ENCODE peak calls at places on chromosomes 5 and 9, in five cellular contexts. One of them, this sample, is unnamed.

GRCh38 chr9:76803083-76803482 is 38.8 kb downstream of the PCA3 start:
- DNase-seq in H9: no peak
- DNase-seq in mesenchymal stem cell: no peak
- DNase-seq in mesendoderm: peak; percentile 95
- DNase-seq in H1: no peak
- DNase-seq in this sample: no peak

GRCh38 chr9:122379340-122379739 is 8.5 kb downstream of the PTGS1 start:
- DNase-seq in H9: no peak
- DNase-seq in mesenchymal stem cell: no peak
- DNase-seq in mesendoderm: no peak
- DNase-seq in H1: no peak
- DNase-seq in this sample: no peak

GRCh38 chr5:158619083-158619788 is 480.5 kb downstream of the EBF1 start:
- DNase-seq in H9: no peak
- DNase-seq in mesenchymal stem cell: no peak
- DNase-seq in mesendoderm: no peak
- DNase-seq in H1: no peak
- DNase-seq in this sample: no peak

GRCh38 chr5:174920906-174921550 is 196.6 kb downstream of the MSX2 start:
- DNase-seq in H9: peak; percentile 80
- DNase-seq in mesenchymal stem cell: no peak
- DNase-seq in mesendoderm: no peak
- DNase-seq in H1: peak; percentile 17
- DNase-seq in this sample: no peak

GRCh38 chr5:83972236-83972635 is 251.6 kb upstream of the HAPLN1 start:
- DNase-seq in H9: no peak
- DNase-seq in mesenchymal stem cell: peak; percentile 83
- DNase-seq in mesendoderm: peak; percentile 17
- DNase-seq in H1: no peak
- DNase-seq in this sample: peak; percentile 58

GRCh38 chr9:116417464-116417863 is 263.9 kb downstream of the PAPPA start:
- DNase-seq in H9: no peak
- DNase-seq in mesenchymal stem cell: no peak
- DNase-seq in mesendoderm: no peak
- DNase-seq in H1: no peak
- DNase-seq in this sample: no peak

GRCh38 chr9:106932675-106933074 is 69.7 kb downstream of the ZNF462 start:
- DNase-seq in H9: no peak
- DNase-seq in mesenchymal stem cell: no peak
- DNase-seq in mesendoderm: no peak
- DNase-seq in H1: no peak
- DNase-seq in this sample: no peak

GRCh38 chr5:125704888-125705287 is 718.3 kb upstream of the GRAMD2B start:
- DNase-seq in H9: no peak
- DNase-seq in mesenchymal stem cell: no peak
- DNase-seq in mesendoderm: no peak
- DNase-seq in H1: no peak
- DNase-seq in this sample: no peak

GRCh38 chr5:123036391-123037103 is at the start of gene PPIC:
- DNase-seq in H9: peak; percentile 86
- DNase-seq in mesenchymal stem cell: peak; percentile 82
- DNase-seq in mesendoderm: peak; percentile 86
- DNase-seq in H1: peak; percentile 36
- DNase-seq in this sample: peak; percentile 71

GRCh38 chr5:150503977-150504620 is 3.8 kb upstream of the NDST1 start:
- DNase-seq in H9: no peak
- DNase-seq in mesenchymal stem cell: no peak
- DNase-seq in mesendoderm: no peak
- DNase-seq in H1: no peak
- DNase-seq in this sample: no peak

GRCh38 chr5:35442916-35443639 is 174.6 kb upstream of the SPEF2 start:
- DNase-seq in H9: no peak
- DNase-seq in mesenchymal stem cell: peak; percentile 49
- DNase-seq in mesendoderm: peak; percentile 46
- DNase-seq in H1: no peak
- DNase-seq in this sample: no peak

GRCh38 chr5:110768138-110768845 is 29.5 kb downstream of the SLC25A46 start:
- DNase-seq in H9: no peak
- DNase-seq in mesenchymal stem cell: no peak
- DNase-seq in mesendoderm: peak; percentile 3
- DNase-seq in H1: no peak
- DNase-seq in this sample: peak; percentile 77

GRCh38 chr5:78649220-78649700 is 688 bp upstream of the LHFPL2 start:
- DNase-seq in H9: no peak
- DNase-seq in mesenchymal stem cell: peak; percentile 33
- DNase-seq in mesendoderm: peak; percentile 64
- DNase-seq in H1: no peak
- DNase-seq in this sample: no peak

GRCh38 chr5:173885481-173886010 is 2.6 kb upstream of the CPEB4 start:
- DNase-seq in H9: no peak
- DNase-seq in mesenchymal stem cell: no peak
- DNase-seq in mesendoderm: peak; percentile 55
- DNase-seq in H1: no peak
- DNase-seq in this sample: no peak

GRCh38 chr9:89714316-89714715 is 109.5 kb downstream of the GADD45G start:
- DNase-seq in H9: no peak
- DNase-seq in mesenchymal stem cell: peak; percentile 61
- DNase-seq in mesendoderm: no peak
- DNase-seq in H1: no peak
- DNase-seq in this sample: no peak

GRCh38 chr9:127928232-127929043 is 2.1 kb downstream of the PIP5KL1 start:
- DNase-seq in H9: peak; percentile 55
- DNase-seq in mesenchymal stem cell: no peak
- DNase-seq in mesendoderm: no peak
- DNase-seq in H1: no peak
- DNase-seq in this sample: no peak

GRCh38 chr5:141510850-141511718 is 22.2 kb downstream of the PCDHGC5 start:
- DNase-seq in H9: no peak
- DNase-seq in mesenchymal stem cell: no peak
- DNase-seq in mesendoderm: no peak
- DNase-seq in H1: no peak
- DNase-seq in this sample: no peak
- H3K79me1 ChIP-seq in H9: no peaks in the 10 kb centered on the region
- H3K79me1 ChIP-seq in mesenchymal stem cell: peaks cover 10% of the 10 kb centered on the region
- H3K79me1 ChIP-seq in mesendoderm: no peaks in the 10 kb centered on the region
- H3K79me1 ChIP-seq in H1: no peaks in the 10 kb centered on the region
- H3K79me1 ChIP-seq in this sample: peaks cover 49% of the 10 kb centered on the region

GRCh38 chr5:154523104-154523503 is 45.1 kb upstream of the HAND1 start:
- DNase-seq in H9: no peak
- DNase-seq in mesenchymal stem cell: no peak
- DNase-seq in mesendoderm: no peak
- DNase-seq in H1: no peak
- DNase-seq in this sample: no peak

GRCh38 chr5:154519375-154519774 is 41.3 kb upstream of the HAND1 start:
- DNase-seq in H9: no peak
- DNase-seq in mesenchymal stem cell: peak; percentile 29
- DNase-seq in mesendoderm: no peak
- DNase-seq in H1: no peak
- DNase-seq in this sample: peak; percentile 31

GRCh38 chr5:154521756-154522155 is 43.7 kb upstream of the HAND1 start:
- DNase-seq in H9: no peak
- DNase-seq in mesenchymal stem cell: no peak
- DNase-seq in mesendoderm: peak; percentile 91
- DNase-seq in H1: no peak
- DNase-seq in this sample: no peak

GRCh38 chr5:154522284-154522683 is 44.3 kb upstream of the HAND1 start:
- DNase-seq in H9: no peak
- DNase-seq in mesenchymal stem cell: no peak
- DNase-seq in mesendoderm: no peak
- DNase-seq in H1: no peak
- DNase-seq in this sample: no peak

GRCh38 chr5:154520861-154521453 is 42.9 kb upstream of the HAND1 start:
- DNase-seq in H9: peak; percentile 94
- DNase-seq in mesenchymal stem cell: peak; percentile 25
- DNase-seq in mesendoderm: peak; percentile 98
- DNase-seq in H1: peak; percentile 82
- DNase-seq in this sample: no peak
- H3K79me1 ChIP-seq in H9: no peaks in the 10 kb centered on the region
- H3K79me1 ChIP-seq in mesenchymal stem cell: no peaks in the 10 kb centered on the region
- H3K79me1 ChIP-seq in mesendoderm: no peaks in the 10 kb centered on the region
- H3K79me1 ChIP-seq in H1: no peaks in the 10 kb centered on the region
- H3K79me1 ChIP-seq in this sample: no peaks in the 10 kb centered on the region

GRCh38 chr5:157120102-157120501 is 11.3 kb upstream of the HAVCR2 start:
- DNase-seq in H9: no peak
- DNase-seq in mesenchymal stem cell: no peak
- DNase-seq in mesendoderm: no peak
- DNase-seq in H1: no peak
- DNase-seq in this sample: no peak
- H3K79me1 ChIP-seq in H9: no peaks in the 10 kb centered on the region
- H3K79me1 ChIP-seq in mesenchymal stem cell: no peaks in the 10 kb centered on the region
- H3K79me1 ChIP-seq in mesendoderm: no peaks in the 10 kb centered on the region
- H3K79me1 ChIP-seq in H1: no peaks in the 10 kb centered on the region
- H3K79me1 ChIP-seq in this sample: no peaks in the 10 kb centered on the region

GRCh38 chr9:111838439-111838838 is 43.7 kb upstream of the SHOC1 start:
- DNase-seq in H9: no peak
- DNase-seq in mesenchymal stem cell: no peak
- DNase-seq in mesendoderm: no peak
- DNase-seq in H1: no peak
- DNase-seq in this sample: no peak

GRCh38 chr9:111839387-111839786 is 44.6 kb upstream of the SHOC1 start:
- DNase-seq in H9: no peak
- DNase-seq in mesenchymal stem cell: peak; percentile 64
- DNase-seq in mesendoderm: no peak
- DNase-seq in H1: no peak
- DNase-seq in this sample: peak; percentile 49

GRCh38 chr9:111839981-111840380 is 45.2 kb upstream of the SHOC1 start:
- DNase-seq in H9: no peak
- DNase-seq in mesenchymal stem cell: peak; percentile 60
- DNase-seq in mesendoderm: no peak
- DNase-seq in H1: no peak
- DNase-seq in this sample: peak; percentile 70

GRCh38 chr9:111843971-111844370 is 49.2 kb upstream of the SHOC1 start:
- DNase-seq in H9: no peak
- DNase-seq in mesenchymal stem cell: no peak
- DNase-seq in mesendoderm: no peak
- DNase-seq in H1: no peak
- DNase-seq in this sample: no peak

DNA sequence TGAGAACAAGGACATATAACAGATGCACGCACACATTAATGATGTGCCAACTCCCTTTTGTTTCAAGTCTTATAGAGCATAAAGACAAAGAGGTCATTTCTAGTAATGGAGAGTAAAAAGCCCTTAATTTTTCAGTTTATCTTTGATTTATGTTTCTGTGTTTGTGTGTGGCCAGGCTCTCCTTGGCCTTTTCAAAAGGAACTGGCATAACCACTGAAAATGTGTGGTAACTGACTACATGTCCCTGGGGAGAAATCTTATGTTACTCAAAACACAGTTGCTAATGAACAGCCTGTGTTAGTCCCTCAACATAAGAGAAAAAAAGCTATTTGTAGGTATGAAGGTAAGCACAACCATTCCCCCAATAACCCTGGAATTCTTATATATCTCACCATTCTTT is 47.6 kb upstream of the SHOC1 start:
- DNase-seq in H9: no peak
- DNase-seq in mesenchymal stem cell: peak; percentile 41
- DNase-seq in mesendoderm: no peak
- DNase-seq in H1: no peak
- DNase-seq in this sample: no peak
- H3K79me1 ChIP-seq in H9: no peaks in the 10 kb centered on the region
- H3K79me1 ChIP-seq in mesenchymal stem cell: no peaks in the 10 kb centered on the region
- H3K79me1 ChIP-seq in mesendoderm: no peaks in the 10 kb centered on the region
- H3K79me1 ChIP-seq in H1: no peaks in the 10 kb centered on the region
- H3K79me1 ChIP-seq in this sample: no peaks in the 10 kb centered on the region

DNA sequence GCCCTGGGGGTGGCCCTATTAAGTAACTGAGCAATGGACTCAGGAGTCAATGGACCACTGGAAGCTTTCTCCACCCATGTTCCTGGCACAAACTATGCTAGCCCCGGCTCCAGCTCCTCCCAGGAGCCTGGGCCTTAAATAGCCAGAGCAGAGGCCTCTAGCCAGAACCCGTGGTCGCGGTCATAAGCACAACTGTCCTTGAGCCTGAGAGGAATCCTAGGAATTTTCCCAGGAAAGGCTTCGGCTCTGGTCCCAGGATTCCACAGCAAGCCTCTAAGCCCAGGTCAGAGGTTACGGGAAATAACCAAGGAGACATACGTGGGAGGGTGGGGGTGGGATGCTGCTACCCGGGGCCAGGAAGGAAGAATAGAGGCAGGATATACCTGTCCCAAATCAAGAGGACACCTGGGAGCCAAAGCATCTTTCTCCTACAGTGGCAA is 5.5 kb downstream of the SEPTIN8 start:
- DNase-seq in H9: peak; percentile 68
- DNase-seq in mesenchymal stem cell: peak; percentile 93
- DNase-seq in mesendoderm: peak; percentile 91
- DNase-seq in H1: no peak
- DNase-seq in this sample: peak; percentile 67
- H3K79me1 ChIP-seq in H9: peaks cover 2% of the 10 kb centered on the region
- H3K79me1 ChIP-seq in mesenchymal stem cell: peaks cover 53% of the 10 kb centered on the region
- H3K79me1 ChIP-seq in mesendoderm: no peaks in the 10 kb centered on the region
- H3K79me1 ChIP-seq in H1: peaks cover 6% of the 10 kb centered on the region
- H3K79me1 ChIP-seq in this sample: peaks cover 53% of the 10 kb centered on the region

DNA sequence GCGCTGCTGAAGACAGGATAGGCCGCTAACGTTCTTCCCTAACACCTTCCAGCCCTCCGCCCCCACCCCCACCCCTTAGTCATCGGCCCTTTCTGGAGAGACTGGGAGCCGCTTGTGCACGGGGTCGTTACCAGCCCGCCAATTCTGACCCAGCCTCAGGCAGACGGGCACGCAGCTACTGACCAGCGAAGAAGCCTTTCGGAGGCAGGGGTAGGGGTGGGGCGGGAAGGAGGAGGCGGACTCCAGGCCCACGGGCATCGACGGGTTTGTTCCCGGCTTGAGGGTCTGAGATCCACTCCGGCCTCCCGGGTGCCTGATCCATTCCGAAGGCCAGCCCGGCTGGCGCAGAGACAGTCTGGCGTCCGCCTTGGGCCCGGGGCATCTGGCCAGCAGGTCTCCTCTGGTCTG is 729 bp upstream of the HAND1 start:
- DNase-seq in H9: peak; percentile 79
- DNase-seq in mesenchymal stem cell: peak; percentile 22
- DNase-seq in mesendoderm: peak; percentile 93
- DNase-seq in H1: no peak
- DNase-seq in this sample: no peak
- H3K79me1 ChIP-seq in H9: no peaks in the 10 kb centered on the region
- H3K79me1 ChIP-seq in mesenchymal stem cell: no peaks in the 10 kb centered on the region
- H3K79me1 ChIP-seq in mesendoderm: peaks cover 3% of the 10 kb centered on the region
- H3K79me1 ChIP-seq in H1: no peaks in the 10 kb centered on the region
- H3K79me1 ChIP-seq in this sample: no peaks in the 10 kb centered on the region

GRCh38 chr9:133890583-133890982 is 101.5 kb downstream of the VAV2 start:
- DNase-seq in H9: no peak
- DNase-seq in mesenchymal stem cell: no peak
- DNase-seq in mesendoderm: no peak
- DNase-seq in H1: no peak
- DNase-seq in this sample: no peak

GRCh38 chr9:133888048-133888778 is 103.9 kb downstream of the VAV2 start:
- DNase-seq in H9: no peak
- DNase-seq in mesenchymal stem cell: peak; percentile 53
- DNase-seq in mesendoderm: no peak
- DNase-seq in H1: no peak
- DNase-seq in this sample: no peak

GRCh38 chr9:133889498-133890301 is 102.4 kb downstream of the VAV2 start:
- DNase-seq in H9: no peak
- DNase-seq in mesenchymal stem cell: peak; percentile 69
- DNase-seq in mesendoderm: no peak
- DNase-seq in H1: no peak
- DNase-seq in this sample: peak; percentile 20

GRCh38 chr9:133887540-133888047 is 104.5 kb downstream of the VAV2 start:
- DNase-seq in H9: no peak
- DNase-seq in mesenchymal stem cell: no peak
- DNase-seq in mesendoderm: no peak
- DNase-seq in H1: no peak
- DNase-seq in this sample: no peak

GRCh38 chr9:133888779-133889491 is 103.2 kb downstream of the VAV2 start:
- DNase-seq in H9: no peak
- DNase-seq in mesenchymal stem cell: no peak
- DNase-seq in mesendoderm: no peak
- DNase-seq in H1: no peak
- DNase-seq in this sample: no peak
- H3K79me1 ChIP-seq in H9: no peaks in the 10 kb centered on the region
- H3K79me1 ChIP-seq in mesenchymal stem cell: peaks cover 39% of the 10 kb centered on the region
- H3K79me1 ChIP-seq in mesendoderm: peaks cover 4% of the 10 kb centered on the region
- H3K79me1 ChIP-seq in H1: peaks cover 10% of the 10 kb centered on the region
- H3K79me1 ChIP-seq in this sample: peaks cover 15% of the 10 kb centered on the region